ENCODE peak calls at places on chromosomes 4 and X, in four cellular contexts. X, E, O and A are unnamed samples.

GRCh38 chr4:40316782-40317635 is 18.1 kb upstream of the CHRNA9 start:
- DNase-seq in X (no peak), E (peak; percentile 98), O (peak; percentile 38), A (peak; percentile 82)

GRCh38 chr4:2469192-2469984 is 482 bp downstream of the RNF4 start:
- DNase-seq in X (no peak), E (no peak), O (peak; percentile 71), A (peak; percentile 61)

GRCh38 chr4:180203349-180203748 is 2039.9 kb upstream of the TENM3 start:
- DNase-seq in X (no peak), E (no peak), O (no peak), A (no peak)

GRCh38 chr4:18676136-18676922 is 654.8 kb upstream of the LCORL start:
- DNase-seq in X (no peak), E (no peak), O (no peak), A (no peak)

GRCh38 chr4:175127314-175127713 is 209.2 kb downstream of the ADAM29 start:
- DNase-seq in X (no peak), E (peak; percentile 6), O (no peak), A (no peak)

GRCh38 chrX:9471571-9471985 is 6.7 kb downstream of the TBL1X start:
- DNase-seq in X (no peak), E (no peak), O (no peak), A (no peak)

GRCh38 chrX:19627081-19627480 is 111.8 kb upstream of the MAP3K15 start:
- DNase-seq in X (no peak), E (no peak), O (no peak), A (no peak)

GRCh38 chr4:7651461-7651921 is 216.8 kb upstream of the PSAPL1 start:
- DNase-seq in X (peak; percentile 61), E (no peak), O (no peak), A (peak; percentile 47)